ENCODE peak calls at places on chromosome 13, in nine cellular contexts. N is NCI-H524; W is WERI-Rb-1; R is astrocyte of the spinal cord; T is aorta; K is endodermal cell; A is NCI-H1436; X is choroid plexus epithelial cell; J is naive thymus-derived CD8-positive, alpha-beta T cell. I is an unnamed sample.

GRCh38 chr13:75818181-75819110 is 182.3 kb downstream of the LMO7 start:
- DNase-seq in N (no peak), W (no peak), R (no peak), T (no peak), K (no peak), A (no peak), X (no peak), J (no peak), I (no peak)

GRCh38 chr13:41459754-41460111 is 2.4 kb downstream of the RGCC start:
- DNase-seq in N (no peak), W (no peak), R (no peak), T (no peak), K (no peak), A (no peak), X (no peak), J (peak; percentile 7), I (no peak)

GRCh38 chr13:94967183-94968039 is 255.1 kb upstream of the SOX21 start:
- DNase-seq in N (no peak), W (peak; percentile 63), R (peak; percentile 27), T (no peak), K (peak; percentile 83), A (peak; percentile 16), X (peak; percentile 19), J (no peak), I (no peak)

GRCh38 chr13:100722517-100722916 is 47.9 kb upstream of the TMTC4 start:
- DNase-seq in N (no peak), W (no peak), R (no peak), T (no peak), K (peak; percentile 62), A (no peak), X (no peak), J (no peak), I (no peak)

GRCh38 chr13:109220631-109221030 is 565.8 kb downstream of the IRS2 start:
- DNase-seq in N (no peak), W (no peak), R (no peak), T (no peak), K (no peak), A (no peak), X (no peak), J (no peak), I (no peak)

GRCh38 chr13:33372251-33372919 is 86.8 kb upstream of the STARD13 start:
- DNase-seq in N (no peak), W (no peak), R (no peak), T (no peak), K (no peak), A (no peak), X (no peak), J (no peak), I (no peak)

GRCh38 chr13:69999875-70000274 is 107.8 kb upstream of the ATXN8OS start:
- DNase-seq in N (no peak), W (no peak), R (no peak), T (no peak), K (no peak), A (no peak), X (no peak), J (no peak), I (no peak)

GRCh38 chr13:80408270-80408669 is 67.3 kb upstream of the SPRY2 start:
- DNase-seq in N (no peak), W (peak; percentile 9), R (no peak), T (no peak), K (peak; percentile 74), A (no peak), X (no peak), J (no peak), I (no peak)

GRCh38 chr13:99392806-99393135 is 85.6 kb upstream of the GPR183 start:
- DNase-seq in N (no peak), W (peak; percentile 5), R (no peak), T (no peak), K (no peak), A (no peak), X (no peak), J (no peak), I (no peak)

GRCh38 chr13:21289475-21289874 is 113.0 kb downstream of the MRPL57 start:
- DNase-seq in N (no peak), W (no peak), R (no peak), T (no peak), K (no peak), A (no peak), X (no peak), J (no peak), I (no peak)

GRCh38 chr13:95457294-95457693 is 95.2 kb upstream of the CLDN10 start:
- DNase-seq in N (no peak), W (no peak), R (no peak), T (no peak), K (no peak), A (no peak), X (peak; percentile 31), J (no peak), I (no peak)

GRCh38 chr13:99395436-99395835 is 88.2 kb upstream of the GPR183 start:
- DNase-seq in N (no peak), W (no peak), R (no peak), T (no peak), K (no peak), A (no peak), X (no peak), J (no peak), I (no peak)

GRCh38 chr13:57629821-57630235 is 1.7 kb upstream of the PCDH17 start:
- DNase-seq in N (peak; percentile 93), W (peak; percentile 84), R (peak; percentile 93), T (peak; percentile 77), K (peak; percentile 99), A (peak; percentile 92), X (peak; percentile 61), J (peak; percentile 10), I (peak; percentile 95)

GRCh38 chr13:40496035-40496810 is 170.2 kb downstream of the FOXO1 start:
- DNase-seq in N (no peak), W (no peak), R (no peak), T (no peak), K (no peak), A (no peak), X (no peak), J (no peak), I (no peak)

GRCh38 chr13:60754211-60754610 is 357.2 kb downstream of the TDRD3 start:
- DNase-seq in N (no peak), W (no peak), R (no peak), T (no peak), K (peak; percentile 61), A (no peak), X (no peak), J (no peak), I (no peak)

GRCh38 chr13:113820813-113821651 is 42.8 kb downstream of the GAS6 start:
- DNase-seq in N (peak; percentile 25), W (no peak), R (peak; percentile 99), T (peak; percentile 80), K (no peak), A (no peak), X (peak; percentile 98), J (no peak), I (peak; percentile 94)

GRCh38 chr13:31631071-31631470 is 108.3 kb upstream of the RXFP2 start:
- DNase-seq in N (no peak), W (no peak), R (no peak), T (no peak), K (peak; percentile 85), A (no peak), X (no peak), J (no peak), I (no peak)

GRCh38 chr13:100530645-100531044 is 57.9 kb downstream of the GGACT start:
- DNase-seq in N (no peak), W (no peak), R (no peak), T (no peak), K (peak; percentile 58), A (no peak), X (peak; percentile 69), J (no peak), I (peak; percentile 46)

GRCh38 chr13:114259374-114259773 is 22.0 kb upstream of the UPF3A start:
- DNase-seq in N (no peak), W (no peak), R (no peak), T (no peak), K (no peak), A (no peak), X (no peak), J (no peak), I (no peak)

GRCh38 chr13:31588331-31588730 is 151.0 kb upstream of the RXFP2 start:
- DNase-seq in N (no peak), W (no peak), R (no peak), T (no peak), K (no peak), A (no peak), X (no peak), J (no peak), I (no peak)

GRCh38 chr13:43285891-43286602 is 262.7 kb downstream of the DNAJC15 start:
- DNase-seq in N (no peak), W (no peak), R (peak; percentile 84), T (no peak), K (no peak), A (no peak), X (peak; percentile 15), J (no peak), I (no peak)

GRCh38 chr13:93190006-93190405 is 36.6 kb upstream of the GPC6 start:
- DNase-seq in N (no peak), W (no peak), R (no peak), T (no peak), K (no peak), A (no peak), X (no peak), J (no peak), I (no peak)

GRCh38 chr13:63249411-63249810 is 1833.8 kb upstream of the PCDH20 start:
- DNase-seq in N (no peak), W (no peak), R (no peak), T (no peak), K (no peak), A (no peak), X (no peak), J (no peak), I (no peak)

GRCh38 chr13:50575138-50575537 is 268.4 kb downstream of the DLEU7 start:
- DNase-seq in N (no peak), W (no peak), R (no peak), T (no peak), K (no peak), A (no peak), X (no peak), J (no peak), I (no peak)

GRCh38 chr13:52127783-52128702 is 830 bp downstream of the NEK5 start:
- DNase-seq in N (peak; percentile 65), W (peak; percentile 41), R (peak; percentile 75), T (peak; percentile 55), K (peak; percentile 88), A (peak; percentile 40), X (peak; percentile 75), J (peak; percentile 53), I (peak; percentile 48)

GRCh38 chr13:47332149-47332548 is 435.3 kb upstream of the HTR2A start:
- DNase-seq in N (no peak), W (no peak), R (peak; percentile 51), T (no peak), K (no peak), A (no peak), X (peak; percentile 29), J (no peak), I (no peak)

GRCh38 chr13:97359181-97360057 is 74.5 kb upstream of the RAP2A start:
- DNase-seq in N (peak; percentile 53), W (peak; percentile 72), R (peak; percentile 76), T (no peak), K (peak; percentile 84), A (peak; percentile 63), X (peak; percentile 90), J (peak; percentile 48), I (peak; percentile 71)

GRCh38 chr13:29171244-29171643 is 351.1 kb downstream of the MTUS2 start:
- DNase-seq in N (no peak), W (no peak), R (no peak), T (no peak), K (no peak), A (no peak), X (no peak), J (no peak), I (no peak)

GRCh38 chr13:54879036-54879435 is 1850.4 kb downstream of the OLFM4 start:
- DNase-seq in N (no peak), W (no peak), R (no peak), T (no peak), K (no peak), A (no peak), X (no peak), J (no peak), I (no peak)

GRCh38 chr13:26062853-26063444 is 11.1 kb upstream of the SHISA2 start:
- DNase-seq in N (peak; percentile 36), W (peak; percentile 67), R (peak; percentile 75), T (no peak), K (peak; percentile 68), A (peak; percentile 24), X (peak; percentile 84), J (peak; percentile 43), I (peak; percentile 25)

GRCh38 chr13:106530907-106531520 is 4.4 kb downstream of the EFNB2 start:
- DNase-seq in N (no peak), W (peak; percentile 51), R (peak; percentile 31), T (no peak), K (no peak), A (no peak), X (peak; percentile 44), J (no peak), I (no peak)

I was measured in lower leg skin.